ENCODE peak calls at places on chromosome 22, in seven cellular contexts. One of them, this sample, is unnamed.

GRCh38 chr22:44331881-44332714 is 19.3 kb upstream of the SHISAL1 start:
- DNase-seq in foreskin fibroblast: peak
- DNase-seq in fibroblast of mammary gland: no peak
- DNase-seq in pancreas: no peak
- DNase-seq in cardiac fibroblast: peak
- DNase-seq in fibroblast of pulmonary artery: peak
- DNase-seq in IMR-90: peak
- DNase-seq in this sample: no peak

GRCh38 chr22:45999379-45999971 is 22.5 kb upstream of the WNT7B start:
- DNase-seq in fibroblast of pulmonary artery: no peak
- DNase-seq in foreskin fibroblast: no peak
- DNase-seq in pancreas: peak
- DNase-seq in cardiac fibroblast: no peak
- DNase-seq in IMR-90: no peak
- DNase-seq in fibroblast of mammary gland: no peak
- DNase-seq in this sample: no peak

GRCh38 chr22:45869448-45869847 is 107.5 kb downstream of the WNT7B start:
- DNase-seq in cardiac fibroblast: no peak
- DNase-seq in pancreas: no peak
- DNase-seq in fibroblast of pulmonary artery: no peak
- DNase-seq in fibroblast of mammary gland: no peak
- DNase-seq in foreskin fibroblast: no peak
- DNase-seq in IMR-90: no peak
- DNase-seq in this sample: no peak

GRCh38 chr22:19942071-19942885 is 660 bp upstream of the TXNRD2 start:
- DNase-seq in pancreas: peak
- DNase-seq in foreskin fibroblast: peak
- DNase-seq in fibroblast of mammary gland: peak
- DNase-seq in cardiac fibroblast: peak
- DNase-seq in IMR-90: peak
- DNase-seq in fibroblast of pulmonary artery: peak
- DNase-seq in this sample: peak

GRCh38 chr22:46308283-46308988 is 11.8 kb downstream of the GTSE1 start:
- DNase-seq in fibroblast of pulmonary artery: no peak
- DNase-seq in IMR-90: no peak
- DNase-seq in cardiac fibroblast: no peak
- DNase-seq in pancreas: no peak
- DNase-seq in foreskin fibroblast: no peak
- DNase-seq in fibroblast of mammary gland: no peak
- DNase-seq in this sample: no peak

GRCh38 chr22:33018232-33018864 is 39.8 kb downstream of the SYN3 start:
- DNase-seq in foreskin fibroblast: peak
- DNase-seq in fibroblast of pulmonary artery: peak
- DNase-seq in pancreas: peak
- DNase-seq in cardiac fibroblast: peak
- DNase-seq in fibroblast of mammary gland: peak
- DNase-seq in IMR-90: peak
- DNase-seq in this sample: peak

GRCh38 chr22:43377486-43377995 is 34.3 kb upstream of the MPPED1 start:
- DNase-seq in fibroblast of mammary gland: no peak
- DNase-seq in pancreas: no peak
- DNase-seq in cardiac fibroblast: no peak
- DNase-seq in fibroblast of pulmonary artery: peak
- DNase-seq in foreskin fibroblast: no peak
- DNase-seq in IMR-90: peak
- DNase-seq in this sample: no peak

GRCh38 chr22:24006207-24006913 is 1.1 kb upstream of the GSTT4 start:
- DNase-seq in foreskin fibroblast: no peak
- DNase-seq in pancreas: no peak
- DNase-seq in fibroblast of pulmonary artery: no peak
- DNase-seq in IMR-90: no peak
- DNase-seq in cardiac fibroblast: no peak
- DNase-seq in fibroblast of mammary gland: no peak
- DNase-seq in this sample: no peak

GRCh38 chr22:47446821-47447810 is 684.7 kb downstream of the TBC1D22A start:
- DNase-seq in cardiac fibroblast: no peak
- DNase-seq in fibroblast of pulmonary artery: no peak
- DNase-seq in pancreas: no peak
- DNase-seq in IMR-90: no peak
- DNase-seq in fibroblast of mammary gland: no peak
- DNase-seq in foreskin fibroblast: no peak
- DNase-seq in this sample: no peak

GRCh38 chr22:41383085-41383484 is 1.3 kb downstream of the TEF start:
- DNase-seq in cardiac fibroblast: no peak
- DNase-seq in pancreas: no peak
- DNase-seq in IMR-90: no peak
- DNase-seq in fibroblast of mammary gland: no peak
- DNase-seq in foreskin fibroblast: no peak
- DNase-seq in fibroblast of pulmonary artery: no peak
- DNase-seq in this sample: no peak
- H3K4me3 ChIP-seq in cardiac fibroblast: no peak
- H3K4me3 ChIP-seq in pancreas: peak
- H3K4me3 ChIP-seq in IMR-90: peak
- H3K4me3 ChIP-seq in fibroblast of mammary gland: no peak
- H3K4me3 ChIP-seq in foreskin fibroblast: peak
- H3K4me3 ChIP-seq in fibroblast of pulmonary artery: no peak
- H3K4me3 ChIP-seq in this sample: peak

DNA sequence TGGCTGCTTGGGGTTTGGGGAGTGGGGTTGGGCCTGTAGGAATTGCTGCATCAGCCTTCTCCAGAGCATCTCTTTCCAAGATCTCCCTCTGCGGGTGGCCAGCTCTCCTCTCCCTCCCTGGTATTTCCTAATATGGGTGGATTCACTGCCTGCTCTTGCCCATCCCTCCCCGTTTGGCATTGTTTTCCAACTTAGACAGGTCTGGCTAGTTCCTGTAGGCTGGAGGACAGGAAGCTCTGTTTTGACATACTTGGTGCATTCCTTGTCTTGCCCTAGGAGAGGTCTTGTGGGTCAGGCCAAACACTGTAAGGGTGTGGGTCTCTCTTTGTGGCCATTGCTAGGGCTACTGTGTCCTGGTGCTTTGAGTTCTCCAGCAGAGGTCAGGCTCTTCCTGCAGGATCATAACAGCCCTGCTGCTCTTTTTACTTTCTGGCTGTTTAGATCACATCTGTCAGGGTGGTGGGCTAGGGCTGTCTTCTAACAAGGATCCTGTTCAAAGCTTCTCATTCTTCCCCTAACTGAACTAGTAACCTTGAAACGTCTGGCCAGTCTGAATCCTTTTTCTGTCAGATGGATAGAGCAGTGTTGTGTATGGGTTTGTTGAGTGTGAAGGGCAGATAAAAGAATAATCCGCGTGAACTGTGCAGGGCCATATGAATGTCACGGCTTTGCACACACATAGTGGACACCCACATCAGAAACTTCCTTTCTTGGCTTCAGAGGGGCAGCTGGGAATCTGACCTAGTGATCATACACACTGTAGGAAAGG is 18.3 kb upstream of the MICALL1 start:
- DNase-seq in cardiac fibroblast: peak
- DNase-seq in foreskin fibroblast: peak
- DNase-seq in IMR-90: peak
- DNase-seq in fibroblast of mammary gland: peak
- DNase-seq in fibroblast of pulmonary artery: peak
- DNase-seq in pancreas: no peak
- DNase-seq in this sample: peak
- TF ChIP-seq CTCF in cardiac fibroblast: peak
- TF ChIP-seq CTCF in foreskin fibroblast: peak
- TF ChIP-seq CTCF in IMR-90: peak
- TF ChIP-seq CTCF in fibroblast of mammary gland: peak
- TF ChIP-seq CTCF in fibroblast of pulmonary artery: peak
- TF ChIP-seq CTCF in pancreas: no peak
- TF ChIP-seq CTCF in this sample: peak

DNA sequence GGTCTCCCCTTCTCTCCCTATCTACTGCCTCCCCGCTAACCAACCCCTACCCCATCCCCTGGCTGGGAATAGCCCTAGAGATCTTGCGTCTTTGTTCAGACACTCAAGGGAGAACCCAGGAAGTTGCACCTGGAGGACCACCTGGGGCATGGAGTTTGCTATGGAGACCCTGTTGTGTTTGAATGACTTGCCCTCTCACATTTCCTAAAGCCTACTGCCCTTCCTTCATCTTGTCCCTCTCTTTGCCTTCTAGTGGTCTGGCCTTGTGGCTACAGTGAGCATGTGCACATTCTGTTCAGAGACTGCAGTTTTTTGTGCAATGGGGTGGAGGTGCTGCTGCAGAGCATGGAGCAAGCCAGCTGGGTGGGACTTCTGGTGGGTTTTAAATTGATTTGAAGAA is 42.5 kb downstream of the ZNRF3 start:
- DNase-seq in IMR-90: no peak
- DNase-seq in fibroblast of mammary gland: no peak
- DNase-seq in cardiac fibroblast: no peak
- DNase-seq in pancreas: no peak
- DNase-seq in foreskin fibroblast: no peak
- DNase-seq in fibroblast of pulmonary artery: no peak
- DNase-seq in this sample: no peak
- H3K4me3 ChIP-seq in IMR-90: no peak
- H3K4me3 ChIP-seq in fibroblast of mammary gland: no peak
- H3K4me3 ChIP-seq in cardiac fibroblast: no peak
- H3K4me3 ChIP-seq in pancreas: no peak
- H3K4me3 ChIP-seq in foreskin fibroblast: no peak
- H3K4me3 ChIP-seq in fibroblast of pulmonary artery: no peak
- H3K4me3 ChIP-seq in this sample: no peak

GRCh38 chr22:18906896-18907295 is 776 bp downstream of the DGCR6 start:
- DNase-seq in IMR-90: no peak
- DNase-seq in fibroblast of mammary gland: no peak
- DNase-seq in foreskin fibroblast: no peak
- DNase-seq in fibroblast of pulmonary artery: no peak
- DNase-seq in pancreas: no peak
- DNase-seq in cardiac fibroblast: no peak
- DNase-seq in this sample: no peak
- TF ChIP-seq CTCF in IMR-90: no peak
- TF ChIP-seq CTCF in fibroblast of mammary gland: no peak
- TF ChIP-seq CTCF in foreskin fibroblast: no peak
- TF ChIP-seq CTCF in fibroblast of pulmonary artery: no peak
- TF ChIP-seq CTCF in pancreas: no peak
- TF ChIP-seq CTCF in cardiac fibroblast: no peak
- TF ChIP-seq CTCF in this sample: no peak

This sample was measured in astrocyte of the spinal cord.